ENCODE peak calls at places on chromosomes 11 and 22, in nine cellular contexts. B is posterior cingulate gyrus; N is non-pigmented ciliary epithelial cell; Z is HS-27A; T is activated naive CD8-positive, alpha-beta T cell treated with anti-CD3 and anti-CD28 coated beads, Interleukin-2, amount 50 U/mL, for 24 hours; A is GM23248; Y is thoracic aorta; M is nucleus accumbens; W is HT1080. H is an unnamed sample.

GRCh38 chr11:44958165-44958564 is 7.5 kb upstream of the TP53I11 start:
- DNase-seq in A (no peak), Y (no peak), Z (no peak), N (no peak), W (no peak), T (no peak), B (no peak), M (no peak), H (no peak)

GRCh38 chr22:27107824-27108223 is 450.4 kb downstream of the MIAT start:
- DNase-seq in T (peak), M (no peak), A (peak), Y (peak), Z (peak), W (peak), N (peak), B (no peak), H (peak)

GRCh38 chr11:71330996-71331395 is 78.6 kb upstream of the SHANK2 start:
- DNase-seq in T (no peak), Y (no peak), W (no peak), A (no peak), N (no peak), M (no peak), B (no peak), Z (no peak), H (no peak)

GRCh38 chr11:112797072-112797471 is 164.1 kb upstream of the NCAM1 start:
- DNase-seq in Z (no peak), Y (no peak), B (no peak), A (no peak), N (no peak), M (no peak), W (no peak), T (no peak), H (no peak)

GRCh38 chr11:83725718-83726117 is 439.6 kb upstream of the CCDC90B start:
- DNase-seq in W (no peak), A (no peak), T (no peak), N (no peak), M (no peak), B (no peak), Y (no peak), Z (no peak), H (no peak)

GRCh38 chr22:22948651-22949611 is 61.3 kb downstream of the IGLL5 start:
- DNase-seq in Y (no peak), A (peak), N (no peak), M (no peak), T (no peak), Z (no peak), B (no peak), W (peak), H (no peak)

GRCh38 chr11:48081151-48082010 is 101.0 kb downstream of the PTPRJ start:
- DNase-seq in Z (no peak), W (peak), B (peak), N (peak), M (peak), Y (peak), A (peak), T (peak), H (peak)

GRCh38 chr11:104694259-104695070 is 203.8 kb downstream of the CASP12 start:
- DNase-seq in B (no peak), Y (no peak), M (no peak), T (no peak), N (peak), Z (peak), A (peak), W (peak), H (no peak)

GRCh38 chr11:79431535-79431934 is 9.3 kb downstream of the TENM4 start:
- DNase-seq in N (no peak), T (no peak), A (peak), Z (no peak), Y (no peak), W (peak), B (no peak), M (no peak), H (no peak)

GRCh38 chr11:112255075-112255739 is 5.5 kb downstream of the PLET1 start:
- DNase-seq in W (peak), T (no peak), B (no peak), Y (no peak), A (peak), M (no peak), N (peak), Z (no peak), H (no peak)

GRCh38 chr11:35364101-35364780 is 55.1 kb downstream of the SLC1A2 start:
- DNase-seq in N (peak), Z (peak), B (peak), M (no peak), A (peak), W (peak), T (no peak), Y (peak), H (peak)

GRCh38 chr11:131739243-131739882 is 368.9 kb downstream of the NTM start:
- DNase-seq in Y (no peak), N (no peak), T (no peak), M (no peak), Z (no peak), B (no peak), W (no peak), A (no peak), H (no peak)